ENCODE peak calls at places on chromosomes 4 and X, in seven cellular contexts. R, F, B, V, O, M and E are unnamed samples.

GRCh38 chr4:58453956-58454355 is 1343.8 kb upstream of the IGFBP7 start:
- DNase-seq in R (no peak), F (no peak), B (no peak), V (no peak), O (no peak), M (no peak), E (no peak)

GRCh38 chr4:110533940-110534339 is 58.0 kb downstream of the ENPEP start:
- DNase-seq in R (no peak), F (no peak), B (no peak), V (no peak), O (peak; percentile 99), M (peak; percentile 54), E (peak; percentile 75)

GRCh38 chrX:124555036-124555595 is 208.8 kb downstream of the SH2D1A start:
- DNase-seq in R (no peak), F (no peak), B (no peak), V (no peak), O (peak; percentile 16), M (no peak), E (peak; percentile 11)

GRCh38 chrX:5936438-5936837 is 292.2 kb downstream of the NLGN4X start:
- DNase-seq in R (no peak), F (peak; percentile 25), B (no peak), V (no peak), O (peak; percentile 56), M (no peak), E (no peak)

GRCh38 chr4:113502476-113502875 is 259.1 kb downstream of the CAMK2D start:
- DNase-seq in R (no peak), F (no peak), B (no peak), V (no peak), O (no peak), M (no peak), E (no peak)

GRCh38 chr4:1843852-1844251 is 12.1 kb downstream of the LETM1 start:
- DNase-seq in R (peak; percentile 95), F (peak; percentile 55), B (no peak), V (no peak), O (no peak), M (no peak), E (no peak)

GRCh38 chr4:114780205-114780604 is 181.6 kb downstream of the UGT8 start:
- DNase-seq in R (no peak), F (no peak), B (no peak), V (peak; percentile 49), O (peak; percentile 19), M (peak; percentile 4), E (no peak)

GRCh38 chrX:46477435-46477834 is 67.8 kb downstream of the ZNF674 start:
- DNase-seq in R (no peak), F (no peak), B (no peak), V (no peak), O (peak; percentile 33), M (no peak), E (peak; percentile 25)

GRCh38 chr4:139245590-139245989 is 34.4 kb downstream of the MGARP start:
- DNase-seq in R (no peak), F (no peak), B (no peak), V (no peak), O (peak; percentile 53), M (no peak), E (no peak)

GRCh38 chrX:123773258-123773978 is 40.6 kb upstream of the THOC2 start:
- DNase-seq in R (no peak), F (no peak), B (no peak), V (no peak), O (no peak), M (no peak), E (no peak)

GRCh38 chr4:60683357-60683756 is 516.8 kb upstream of the ADGRL3 start:
- DNase-seq in R (no peak), F (no peak), B (no peak), V (no peak), O (peak; percentile 84), M (no peak), E (no peak)

GRCh38 chrX:148310402-148311200 is 189.8 kb upstream of the AFF2 start:
- DNase-seq in R (no peak), F (no peak), B (no peak), V (no peak), O (no peak), M (peak; percentile 85), E (no peak)

GRCh38 chrX:75067931-75068330 is 88.2 kb downstream of the ABCB7 start:
- DNase-seq in R (no peak), F (no peak), B (no peak), V (no peak), O (no peak), M (no peak), E (no peak)

GRCh38 chr4:121192500-121192899 is 28.4 kb upstream of the TNIP3 start:
- DNase-seq in R (no peak), F (no peak), B (no peak), V (peak; percentile 13), O (no peak), M (peak; percentile 54), E (no peak)

GRCh38 chr4:3628868-3629175 is 96.6 kb upstream of the LRPAP1 start:
- DNase-seq in R (no peak), F (no peak), B (no peak), V (no peak), O (no peak), M (no peak), E (no peak)

GRCh38 chr4:109078724-109079123 is 223.7 kb downstream of the COL25A1 start:
- DNase-seq in R (no peak), F (no peak), B (no peak), V (peak; percentile 47), O (peak; percentile 95), M (no peak), E (peak; percentile 55)

GRCh38 chr4:82782626-82783025 is 16.0 kb downstream of the SCD5 start:
- DNase-seq in R (no peak), F (no peak), B (no peak), V (no peak), O (peak; percentile 37), M (no peak), E (no peak)

GRCh38 chr4:7828926-7829325 is 110.7 kb downstream of the AFAP1 start:
- DNase-seq in R (no peak), F (peak; percentile 13), B (no peak), V (no peak), O (peak; percentile 77), M (no peak), E (no peak)

GRCh38 chr4:3250956-3251690 is 2.2 kb downstream of the MSANTD1 start:
- DNase-seq in R (no peak), F (peak; percentile 9), B (no peak), V (no peak), O (no peak), M (no peak), E (no peak)

GRCh38 chr4:26609398-26609797 is 25.5 kb downstream of the TBC1D19 start:
- DNase-seq in R (no peak), F (no peak), B (no peak), V (no peak), O (no peak), M (no peak), E (no peak)

GRCh38 chrX:150366951-150367545 is 3.9 kb downstream of the MAMLD1 start:
- DNase-seq in R (peak; percentile 30), F (no peak), B (no peak), V (no peak), O (peak; percentile 64), M (no peak), E (no peak)

GRCh38 chrX:42028113-42028512 is 104.8 kb upstream of the CASK start:
- DNase-seq in R (no peak), F (no peak), B (no peak), V (no peak), O (no peak), M (peak; percentile 12), E (no peak)

GRCh38 chrX:131614241-131614640 is 70.4 kb downstream of the OR13H1 start:
- DNase-seq in R (no peak), F (no peak), B (no peak), V (no peak), O (peak; percentile 60), M (no peak), E (no peak)

GRCh38 chr4:114156371-114156770 is 176.9 kb upstream of the ARSJ start:
- DNase-seq in R (no peak), F (no peak), B (no peak), V (no peak), O (peak; percentile 41), M (no peak), E (no peak)

DNA sequence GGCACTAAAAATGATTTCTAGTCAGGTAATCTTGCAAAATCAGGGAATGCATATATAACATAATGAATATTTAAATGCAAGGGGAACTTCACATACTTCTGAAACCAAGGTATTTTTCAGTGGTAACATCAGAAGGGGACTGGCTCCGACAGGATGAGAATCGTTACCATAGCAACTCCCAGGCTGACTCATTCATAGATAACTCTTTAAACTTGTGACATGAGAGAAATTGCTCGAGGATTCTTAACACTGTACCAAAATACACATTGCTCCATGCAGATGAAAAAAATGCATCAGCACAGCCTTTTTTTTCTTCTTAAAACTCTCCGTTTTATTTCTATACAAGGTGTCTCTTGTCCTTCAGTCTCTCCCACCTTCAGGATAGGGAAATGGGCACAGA is 114.3 kb downstream of the GABRB1 start:
- DNase-seq in R (no peak), F (no peak), B (peak; percentile 47), V (no peak), O (peak; percentile 92), M (no peak), E (peak; percentile 49)
- H3K4me3 ChIP-seq in R (no peak overlapping the region), F (no peak overlapping the region), B (no peak overlapping the region), V (no peak overlapping the region), O (no peak overlapping the region), M (no peak overlapping the region), E (no peak overlapping the region)

DNA sequence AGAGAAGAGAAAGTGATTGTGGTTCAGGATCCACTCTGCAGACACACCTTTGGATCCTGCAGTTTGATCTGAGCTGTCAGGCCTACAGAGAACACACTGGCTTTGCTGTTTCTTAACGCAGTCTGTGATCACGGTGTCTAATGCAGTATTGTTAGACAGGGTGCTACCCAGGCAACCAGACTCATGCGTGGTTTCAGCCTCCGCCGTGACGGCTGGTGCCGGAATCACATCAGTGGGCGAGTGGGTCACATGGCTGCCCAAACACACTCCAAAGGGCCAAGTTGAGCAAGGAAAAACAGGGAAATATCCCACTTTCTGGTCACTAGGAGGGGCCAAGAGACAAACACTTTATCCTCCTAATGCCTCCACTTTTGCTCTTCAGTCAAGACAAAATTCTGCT is 27.5 kb downstream of the CCDC149 start:
- DNase-seq in R (no peak), F (no peak), B (no peak), V (no peak), O (peak; percentile 29), M (no peak), E (peak; percentile 32)
- TF ChIP-seq CTCF in R (no peak), F (no peak), B (no peak), V (no peak), O (no peak), M (no peak), E (no peak)

DNA sequence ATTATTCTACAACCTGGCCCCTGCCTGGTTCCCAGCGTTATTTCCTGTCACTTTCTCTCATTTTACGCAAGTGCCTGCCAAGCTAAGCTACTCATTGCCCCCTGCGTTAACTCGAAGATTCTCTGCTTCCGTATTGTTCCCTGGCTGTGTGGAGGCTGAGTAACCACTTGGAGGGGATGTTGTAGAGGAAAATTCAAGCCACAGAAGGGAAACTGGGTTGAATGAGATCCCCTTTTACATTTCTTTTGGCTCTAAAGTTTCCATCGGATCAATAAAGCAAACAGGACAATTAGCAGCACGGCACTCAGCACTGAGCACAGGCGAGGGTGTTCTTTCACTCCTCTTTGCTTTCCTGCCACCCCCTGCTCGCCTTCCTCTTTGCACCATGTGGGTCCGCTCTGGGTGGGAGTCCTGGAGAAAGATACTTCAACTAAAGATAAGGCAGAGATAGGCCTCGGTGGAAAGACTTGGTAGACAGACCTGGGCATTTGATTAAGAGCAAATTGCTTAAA is 4.2 kb upstream of the TMSB4X start:
- DNase-seq in R (no peak), F (peak; percentile 29), B (no peak), V (peak; percentile 45), O (peak; percentile 59), M (no peak), E (no peak)
- H3K4me3 ChIP-seq in R (no peak overlapping the region), F (peak overlapping the region; percentile 24), B (peak overlapping the region; percentile 28), V (no peak overlapping the region), O (peak overlapping the region; percentile 10), M (peak overlapping the region; percentile 64), E (no peak overlapping the region)

GRCh38 chrX:9352243-9352642 is 112.6 kb upstream of the TBL1X start:
- DNase-seq in R (no peak), F (no peak), B (no peak), V (no peak), O (no peak), M (peak; percentile 8), E (no peak)
- TF ChIP-seq CTCF in R (no peak), F (no peak), B (no peak), V (no peak), O (no peak), M (no peak), E (no peak)